ENCODE peak calls at places on chromosomes 7 and 10, in four cellular contexts. A, C, B and E are unnamed samples.

GRCh38 chr10:5499493-5499800 is at the start of gene CALML5:
- DNase-seq in B (no peak), C (no peak), A (no peak), E (no peak)

GRCh38 chr10:117653170-117653515 is 110.6 kb downstream of the EMX2 start:
- DNase-seq in C (no peak), A (peak; percentile 80), B (no peak), E (peak; percentile 78)

GRCh38 chr10:11177926-11178453 is 160.3 kb downstream of the CELF2 start:
- DNase-seq in A (no peak), C (peak; percentile 48), B (no peak), E (no peak)

GRCh38 chr7:13155188-13155587 is 467.8 kb downstream of the ARL4A start:
- DNase-seq in A (no peak), B (no peak), C (no peak), E (no peak)

GRCh38 chr7:102203218-102203617 is 83.5 kb upstream of the SH2B2 start:
- DNase-seq in C (no peak), B (no peak), A (no peak), E (no peak)

GRCh38 chr7:1725199-1725701 is 55.2 kb downstream of the ELFN1 start:
- DNase-seq in B (no peak), A (no peak), C (peak; percentile 89), E (no peak)

GRCh38 chr10:35274511-35275060 is 61.7 kb upstream of the CCNY start:
- DNase-seq in A (no peak), C (peak; percentile 12), B (no peak), E (no peak)

GRCh38 chr10:12419279-12419847 is 70.0 kb downstream of the CAMK1D start:
- DNase-seq in B (no peak), A (no peak), C (no peak), E (no peak)

DNA sequence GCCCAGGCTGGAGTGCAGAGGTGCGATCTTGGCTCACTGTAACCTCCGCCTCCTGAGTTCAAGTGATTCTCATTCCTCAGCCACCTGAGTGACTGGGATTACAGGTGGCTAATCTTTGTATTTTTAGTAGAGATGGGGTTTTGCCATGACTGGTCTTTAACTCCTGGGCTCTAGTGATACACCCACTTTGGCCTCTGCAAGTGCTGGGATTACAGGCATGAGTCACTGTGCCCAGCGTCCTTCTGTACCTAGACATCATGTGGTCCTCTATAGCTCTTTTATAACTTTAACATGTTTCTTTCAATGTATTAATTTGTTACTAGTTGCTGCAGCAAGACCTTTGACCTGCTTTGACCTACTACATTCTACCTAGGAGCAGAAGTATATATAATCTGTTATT is 38.7 kb upstream of the BICC1 start:
- DNase-seq in C (no peak), B (no peak), A (no peak), E (no peak)
- TF ChIP-seq CTCF in C (no peak), B (no peak), A (no peak), E (no peak)

DNA sequence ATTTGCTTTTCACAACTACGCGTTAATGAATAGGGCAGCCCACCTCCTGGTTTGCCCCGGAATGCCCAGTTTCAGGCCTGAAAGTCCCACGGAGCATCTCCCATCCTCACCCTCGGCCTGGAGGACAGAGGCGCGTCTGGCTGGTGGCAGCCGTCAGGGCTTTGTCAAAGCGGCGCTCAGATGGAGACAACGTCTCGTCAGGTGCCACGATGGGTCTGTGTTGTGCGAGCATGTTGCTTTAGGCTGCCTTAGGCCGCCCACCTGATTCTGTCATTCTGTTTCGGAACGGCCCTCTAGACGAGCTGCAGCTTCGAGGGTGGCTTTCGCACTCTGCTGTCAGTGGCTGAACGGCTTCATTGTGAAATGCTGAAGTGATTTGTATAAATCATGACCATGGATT is 39.4 kb upstream of the CFAP46 start:
- DNase-seq in B (no peak), C (no peak), A (no peak), E (no peak)
- TF ChIP-seq CTCF in B (no peak), C (no peak), A (no peak), E (no peak)

GRCh38 chr10:92629945-92630344 is 37.0 kb downstream of the KIF11 start:
- DNase-seq in C (no peak), A (no peak), B (no peak), E (no peak)

GRCh38 chr10:92627845-92628480 is 35.0 kb downstream of the KIF11 start:
- DNase-seq in A (no peak), B (no peak), C (no peak), E (no peak)
- TF ChIP-seq CTCF in A (no peak), B (no peak), C (no peak), E (no peak)

DNA sequence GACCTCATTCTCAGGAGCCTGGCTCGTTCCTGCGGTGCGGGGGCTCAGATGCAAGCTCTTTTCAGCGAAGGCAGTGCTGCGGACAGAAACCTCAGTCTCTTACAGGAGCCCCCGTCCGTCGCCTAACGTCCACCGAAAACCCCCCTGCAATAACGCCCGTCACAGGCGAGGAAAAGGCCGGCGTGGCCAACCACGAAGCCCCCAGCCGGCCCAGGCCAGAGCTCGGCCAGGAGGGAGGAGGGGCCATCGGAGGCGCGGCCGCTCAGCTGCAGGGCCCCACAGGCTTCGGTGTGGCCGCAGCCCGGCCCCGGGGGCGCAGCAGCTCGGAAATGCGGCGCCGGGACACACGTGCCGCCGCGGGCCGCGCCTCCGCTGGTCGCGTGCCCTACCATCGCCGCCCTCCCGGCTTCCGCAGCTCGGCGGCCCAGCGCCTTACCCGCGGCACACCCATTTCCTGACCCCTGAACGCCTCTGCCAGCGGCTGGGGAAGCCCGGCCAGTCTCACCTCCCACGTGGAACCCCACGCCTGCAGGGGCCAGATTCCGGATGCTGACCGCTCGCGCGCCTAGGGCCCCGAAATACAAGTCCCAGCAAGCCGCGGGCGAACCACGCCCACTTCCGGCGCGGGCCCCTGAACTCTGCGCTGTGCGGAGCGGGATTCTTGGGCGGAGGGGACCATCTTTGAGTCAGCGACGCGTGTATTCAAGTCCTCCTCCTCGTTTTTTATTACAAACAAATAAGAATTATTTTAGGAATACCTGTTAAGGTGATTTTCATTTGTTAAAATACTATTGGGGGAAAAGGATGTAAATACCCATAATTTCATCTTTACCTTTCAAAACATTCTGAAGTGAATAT is at the start of gene ZNF239:
- DNase-seq in B (peak; percentile 80), A (peak; percentile 85), C (peak; percentile 77), E (peak; percentile 82)
- TF ChIP-seq CTCF in B (no peak), A (no peak), C (no peak), E (no peak)

GRCh38 chr10:125628251-125629049 is 54.5 kb downstream of the TEX36 start:
- DNase-seq in A (no peak), B (no peak), C (no peak), E (no peak)

GRCh38 chr10:125633517-125633999 is 49.4 kb downstream of the TEX36 start:
- DNase-seq in C (no peak), B (no peak), A (no peak), E (no peak)

GRCh38 chr10:125634606-125635005 is 48.4 kb downstream of the TEX36 start:
- DNase-seq in B (no peak), C (no peak), A (no peak), E (no peak)

GRCh38 chr10:125629758-125630376 is 53.1 kb downstream of the TEX36 start:
- DNase-seq in C (no peak), A (peak; percentile 35), B (no peak), E (peak; percentile 41)

GRCh38 chr10:125631806-125632205 is 51.2 kb downstream of the TEX36 start:
- DNase-seq in B (no peak), C (no peak), A (no peak), E (no peak)
- TF ChIP-seq CTCF in B (no peak), C (peak; percentile 7), A (no peak), E (no peak)

GRCh38 chr10:109773818-109774440 is 149.4 kb downstream of the XPNPEP1 start:
- DNase-seq in A (peak; percentile 23), B (no peak), C (no peak), E (peak; percentile 18)
- TF ChIP-seq CTCF in A (peak; percentile 37), B (peak; percentile 82), C (peak; percentile 26), E (peak; percentile 49)